ENCODE peak calls at places on chromosome 7, in nine cellular contexts. U is foreskin fibroblast; V is heart right ventricle; F is G401; A is amniotic stem cell; Z is CD4-positive, alpha-beta T cell; B is glutamatergic neuron; J is type B pancreatic cell; P is ELF-1. Y is an unnamed sample.
A peak's percentile ranks its signal among the peaks of the same experiment; 100 is the strongest.

GRCh38 chr7:147990837-147991236 is 599.7 kb upstream of the C7orf33 start:
- DNase-seq in U (no peak), Z (no peak), J (no peak), V (no peak), F (no peak), A (no peak), B (no peak), P (no peak), Y (no peak)

GRCh38 chr7:47392241-47392759 is 189.6 kb downstream of the TNS3 start:
- DNase-seq in Z (no peak), U (peak; percentile 52), J (no peak), V (peak; percentile 53), F (peak; percentile 62), B (peak; percentile 12), P (no peak), A (no peak), Y (no peak)

GRCh38 chr7:36438211-36438610 is 48.5 kb downstream of the ANLN start:
- DNase-seq in B (no peak), U (no peak), P (no peak), Z (no peak), F (no peak), J (no peak), A (no peak), V (no peak), Y (no peak)

GRCh38 chr7:28356619-28357018 is 55.7 kb upstream of the CREB5 start:
- DNase-seq in V (no peak), Z (no peak), P (no peak), A (no peak), U (no peak), B (no peak), J (no peak), F (peak; percentile 8), Y (no peak)

GRCh38 chr7:135374736-135375135 is 135.2 kb downstream of the CNOT4 start:
- DNase-seq in A (no peak), F (no peak), V (no peak), U (no peak), Z (no peak), P (no peak), B (no peak), J (no peak), Y (no peak)

GRCh38 chr7:28853150-28853549 is 105.0 kb downstream of the TRIL start:
- DNase-seq in P (no peak), Z (no peak), B (no peak), A (no peak), J (no peak), F (peak; percentile 10), U (no peak), V (no peak), Y (no peak)

GRCh38 chr7:2231992-2232765 is 566 bp downstream of the MAD1L1 start:
- DNase-seq in B (peak; percentile 45), U (no peak), P (peak; percentile 39), F (no peak), Z (no peak), J (no peak), V (no peak), A (no peak), Y (no peak)

GRCh38 chr7:34493752-34494151 is 164.3 kb upstream of the NPSR1 start:
- DNase-seq in B (no peak), Z (no peak), V (no peak), F (no peak), J (no peak), A (no peak), U (no peak), P (no peak), Y (no peak)

GRCh38 chr7:139568813-139569490 is 45.5 kb downstream of the CLEC2L start:
- DNase-seq in A (no peak), B (no peak), V (no peak), F (no peak), U (no peak), J (no peak), Z (no peak), P (no peak), Y (no peak)

GRCh38 chr7:41984888-41985287 is 252.1 kb downstream of the GLI3 start:
- DNase-seq in F (no peak), V (no peak), J (no peak), A (no peak), B (no peak), Z (no peak), P (no peak), U (peak; percentile 66), Y (no peak)

GRCh38 chr7:152492952-152493351 is 57.1 kb upstream of the KMT2C start:
- DNase-seq in Z (no peak), J (no peak), V (no peak), F (no peak), P (no peak), U (no peak), A (no peak), B (no peak), Y (no peak)

GRCh38 chr7:82697897-82698296 is 254.3 kb upstream of the CACNA2D1 start:
- DNase-seq in A (no peak), J (no peak), B (no peak), F (no peak), Z (no peak), V (no peak), P (no peak), U (peak; percentile 46), Y (no peak)

GRCh38 chr7:88835147-88835728 is 39.7 kb upstream of the TEX47 start:
- DNase-seq in P (peak; percentile 27), A (no peak), J (no peak), B (no peak), Z (no peak), U (no peak), V (no peak), F (peak; percentile 38), Y (peak; percentile 5)

GRCh38 chr7:17090751-17091150 is 207.7 kb upstream of the AHR start:
- DNase-seq in A (peak; percentile 58), U (peak; percentile 67), Z (no peak), P (no peak), B (no peak), J (no peak), F (no peak), V (no peak), Y (no peak)

GRCh38 chr7:85748861-85749260 is 562.0 kb upstream of the SEMA3D start:
- DNase-seq in U (no peak), J (no peak), V (no peak), F (no peak), A (no peak), P (no peak), Z (no peak), B (no peak), Y (no peak)

GRCh38 chr7:636396-636795 is 90.1 kb upstream of the DNAAF5 start:
- DNase-seq in Z (peak; percentile 50), P (peak; percentile 68), J (no peak), U (no peak), F (no peak), A (peak; percentile 1), B (peak; percentile 48), V (peak; percentile 26), Y (no peak)

GRCh38 chr7:78254397-78255055 is 456.0 kb downstream of the PHTF2 start:
- DNase-seq in A (no peak), Z (no peak), P (no peak), F (peak; percentile 7), J (no peak), V (no peak), U (no peak), B (no peak), Y (no peak)

GRCh38 chr7:142063551-142064442 is 47.7 kb upstream of the MGAM2 start:
- DNase-seq in J (no peak), P (no peak), Z (no peak), A (no peak), U (no peak), B (no peak), F (no peak), V (no peak), Y (no peak)

GRCh38 chr7:118243695-118244094 is 19.2 kb downstream of the ANKRD7 start:
- DNase-seq in Z (no peak), B (no peak), F (no peak), A (no peak), P (no peak), J (no peak), U (no peak), V (no peak), Y (no peak)

GRCh38 chr7:80900583-80901576 is 18.0 kb downstream of the SEMA3C start:
- DNase-seq in J (no peak), Z (no peak), V (no peak), A (peak; percentile 22), F (no peak), B (no peak), U (peak; percentile 65), P (no peak), Y (no peak)

GRCh38 chr7:123570390-123571182 is 13.0 kb upstream of the NDUFA5 start:
- DNase-seq in J (no peak), B (no peak), U (no peak), P (peak; percentile 9), A (no peak), Z (no peak), V (no peak), F (no peak), Y (no peak)

GRCh38 chr7:101391991-101392390 is 29.3 kb downstream of the COL26A1 start:
- DNase-seq in U (no peak), Z (no peak), P (no peak), A (no peak), V (no peak), B (no peak), F (no peak), J (no peak), Y (no peak)

GRCh38 chr7:131105803-131106680 is 221.6 kb upstream of the MKLN1 start:
- DNase-seq in B (peak; percentile 73), P (peak; percentile 66), F (peak; percentile 62), V (peak; percentile 81), A (no peak), U (peak; percentile 83), J (peak; percentile 73), Z (peak; percentile 79), Y (no peak)

GRCh38 chr7:140475747-140476333 is 3.5 kb downstream of the MKRN1 start:
- DNase-seq in F (peak; percentile 78), B (no peak), J (no peak), A (no peak), Z (no peak), V (peak; percentile 36), U (peak; percentile 16), P (no peak), Y (no peak)

GRCh38 chr7:121604627-121605296 is 208.7 kb upstream of the FAM3C start:
- DNase-seq in B (no peak), P (no peak), A (no peak), U (no peak), V (no peak), Z (no peak), J (no peak), F (no peak), Y (no peak)

GRCh38 chr7:84372155-84372621 is 177.6 kb upstream of the SEMA3A start:
- DNase-seq in F (no peak), B (no peak), Z (no peak), U (peak; percentile 92), A (peak; percentile 90), J (no peak), V (no peak), P (no peak), Y (no peak)

GRCh38 chr7:156475666-156476065 is 164.9 kb upstream of the RNF32 start:
- DNase-seq in V (no peak), B (no peak), F (no peak), Z (no peak), J (peak; percentile 37), U (peak; percentile 4), A (no peak), P (peak; percentile 15), Y (no peak)

GRCh38 chr7:130139193-130139950 is 65.8 kb downstream of the TMEM209 start:
- DNase-seq in B (no peak), F (no peak), J (no peak), A (no peak), Z (no peak), V (no peak), U (no peak), P (no peak), Y (no peak)

GRCh38 chr7:131931368-131931767 is 374.9 kb upstream of the PODXL start:
- DNase-seq in B (no peak), V (no peak), P (no peak), F (no peak), U (peak; percentile 12), A (no peak), J (no peak), Z (no peak), Y (no peak)

GRCh38 chr7:36280840-36281812 is 108.5 kb upstream of the ANLN start:
- DNase-seq in A (peak; percentile 66), Z (no peak), F (peak; percentile 70), B (peak; percentile 55), J (no peak), U (peak; percentile 67), P (peak; percentile 77), V (peak; percentile 68), Y (no peak)

GRCh38 chr7:140453273-140453672 is 26.0 kb downstream of the MKRN1 start:
- DNase-seq in Z (no peak), V (no peak), U (no peak), F (no peak), B (no peak), J (no peak), A (no peak), P (no peak), Y (no peak)